ENCODE peak calls at places on chromosomes 13 and 19, in ten cellular contexts. J, L, A, R, G, T, M, Q, X and S are unnamed samples.

GRCh38 chr13:28355822-28356371 is 139.0 kb downstream of the FLT1 start:
- DNase-seq in J (no peak), L (no peak), A (peak), R (peak), G (no peak), T (no peak), M (no peak), Q (no peak), X (no peak), S (no peak)

GRCh38 chr19:12628040-12629022 is 17.6 kb downstream of the ZNF791 start:
- DNase-seq in J (no peak), L (no peak), A (no peak), R (no peak), G (no peak), T (no peak), M (no peak), Q (no peak), X (no peak), S (no peak)

GRCh38 chr19:10968527-10969081 is 7.8 kb downstream of the SMARCA4 start:
- DNase-seq in J (no peak), L (no peak), A (no peak), R (no peak), G (no peak), T (no peak), M (no peak), Q (no peak), X (no peak), S (no peak)

GRCh38 chr19:17091758-17092333 is 16.3 kb downstream of the MYO9B start:
- DNase-seq in J (no peak), L (no peak), A (no peak), R (peak), G (no peak), T (no peak), M (no peak), Q (peak), X (peak), S (no peak)

GRCh38 chr19:16025108-16026101 is 50.9 kb upstream of the TPM4 start:
- DNase-seq in J (no peak), L (no peak), A (peak), R (no peak), G (no peak), T (no peak), M (peak), Q (no peak), X (no peak), S (peak)

GRCh38 chr19:38276942-38277517 is 12.7 kb downstream of the SPINT2 start:
- DNase-seq in J (no peak), L (no peak), A (no peak), R (no peak), G (no peak), T (no peak), M (no peak), Q (no peak), X (no peak), S (no peak)

GRCh38 chr13:43939149-43939548 is 59.4 kb downstream of the LACC1 start:
- DNase-seq in J (no peak), L (no peak), A (no peak), R (no peak), G (no peak), T (no peak), M (no peak), Q (peak), X (no peak), S (no peak)

GRCh38 chr19:10105241-10106099 is 692 bp upstream of the PPAN start:
- DNase-seq in J (no peak), L (no peak), A (no peak), R (peak), G (no peak), T (no peak), M (no peak), Q (no peak), X (peak), S (no peak)

GRCh38 chr13:89783221-89783755 is 1564.2 kb upstream of the MIR17HG start:
- DNase-seq in J (no peak), L (no peak), A (no peak), R (no peak), G (no peak), T (no peak), M (no peak), Q (no peak), X (no peak), S (no peak)

GRCh38 chr13:110326263-110326904 is 19.3 kb downstream of the COL4A2 start:
- DNase-seq in J (no peak), L (no peak), A (no peak), R (no peak), G (no peak), T (no peak), M (no peak), Q (no peak), X (no peak), S (no peak)

GRCh38 chr19:20039203-20039723 is at the start of gene ZNF682:
- DNase-seq in J (peak), L (peak), A (no peak), R (peak), G (peak), T (peak), M (no peak), Q (peak), X (peak), S (no peak)

GRCh38 chr19:19628499-19629134 is 597 bp upstream of the LPAR2 start:
- DNase-seq in J (no peak), L (no peak), A (no peak), R (peak), G (no peak), T (peak), M (peak), Q (peak), X (peak), S (peak)

GRCh38 chr19:40381321-40381720 is 8.7 kb downstream of the HIPK4 start:
- DNase-seq in J (no peak), L (no peak), A (no peak), R (no peak), G (no peak), T (no peak), M (no peak), Q (no peak), X (no peak), S (no peak)

GRCh38 chr19:32876919-32877285 is 7.3 kb upstream of the SLC7A9 start:
- DNase-seq in J (no peak), L (no peak), A (peak), R (no peak), G (no peak), T (no peak), M (no peak), Q (no peak), X (no peak), S (peak)

GRCh38 chr13:60244381-60244780 is 80.7 kb upstream of the DIAPH3 start:
- DNase-seq in J (no peak), L (no peak), A (no peak), R (no peak), G (no peak), T (no peak), M (no peak), Q (no peak), X (no peak), S (no peak)

GRCh38 chr13:40682449-40683240 is 16.2 kb upstream of the FOXO1 start:
- DNase-seq in J (no peak), L (no peak), A (peak), R (peak), G (peak), T (no peak), M (no peak), Q (no peak), X (no peak), S (peak)

GRCh38 chr19:41896581-41896942 is 13.6 kb downstream of the ARHGEF1 start:
- DNase-seq in J (no peak), L (no peak), A (no peak), R (no peak), G (no peak), T (no peak), M (no peak), Q (no peak), X (no peak), S (no peak)

GRCh38 chr13:105346141-105346766 is 1189.2 kb downstream of the EFNB2 start:
- DNase-seq in J (no peak), L (no peak), A (peak), R (no peak), G (no peak), T (no peak), M (peak), Q (no peak), X (no peak), S (peak)

GRCh38 chr19:50300814-50301606 is 28.2 kb downstream of the KCNC3 start:
- DNase-seq in J (no peak), L (no peak), A (peak), R (peak), G (no peak), T (no peak), M (peak), Q (no peak), X (no peak), S (no peak)

GRCh38 chr19:13621413-13621812 is 115.1 kb upstream of the CACNA1A start:
- DNase-seq in J (no peak), L (no peak), A (peak), R (peak), G (no peak), T (peak), M (peak), Q (no peak), X (no peak), S (no peak)

GRCh38 chr13:35954207-35954560 is 177.0 kb downstream of the DCLK1 start:
- DNase-seq in J (no peak), L (no peak), A (no peak), R (no peak), G (no peak), T (no peak), M (no peak), Q (no peak), X (no peak), S (no peak)

GRCh38 chr19:49638360-49638759 is 1.6 kb downstream of the RRAS start:
- DNase-seq in J (no peak), L (no peak), A (no peak), R (no peak), G (no peak), T (no peak), M (no peak), Q (no peak), X (no peak), S (no peak)

GRCh38 chr19:47719047-47719885 is 6.0 kb downstream of the EHD2 start:
- DNase-seq in J (no peak), L (peak), A (peak), R (no peak), G (no peak), T (peak), M (no peak), Q (peak), X (peak), S (peak)

GRCh38 chr13:106182404-106182803 is 353.1 kb downstream of the EFNB2 start:
- DNase-seq in J (no peak), L (no peak), A (peak), R (no peak), G (no peak), T (no peak), M (peak), Q (no peak), X (no peak), S (peak)

GRCh38 chr19:10922638-10923014 is 5.8 kb downstream of the YIPF2 start:
- DNase-seq in J (no peak), L (no peak), A (no peak), R (no peak), G (no peak), T (no peak), M (no peak), Q (no peak), X (no peak), S (no peak)

GRCh38 chr19:42270346-42271044 is 1.4 kb downstream of the CIC start:
- DNase-seq in J (peak), L (peak), A (peak), R (peak), G (peak), T (peak), M (no peak), Q (no peak), X (peak), S (peak)

GRCh38 chr19:51594774-51595109 is 23.7 kb downstream of the ZNF175 start:
- DNase-seq in J (no peak), L (no peak), A (no peak), R (no peak), G (no peak), T (no peak), M (no peak), Q (no peak), X (no peak), S (no peak)

GRCh38 chr19:17351815-17352435 is 14.6 kb downstream of the GTPBP3 start:
- DNase-seq in J (no peak), L (no peak), A (no peak), R (no peak), G (no peak), T (no peak), M (no peak), Q (no peak), X (no peak), S (no peak)

GRCh38 chr19:58569943-58570670 is 3.0 kb downstream of the MZF1 start:
- DNase-seq in J (no peak), L (no peak), A (no peak), R (no peak), G (no peak), T (peak), M (no peak), Q (no peak), X (peak), S (no peak)

GRCh38 chr13:40668335-40668734 is 1.9 kb upstream of the FOXO1 start:
- DNase-seq in J (no peak), L (no peak), A (no peak), R (peak), G (peak), T (peak), M (no peak), Q (peak), X (no peak), S (peak)

GRCh38 chr19:46578450-46578849 is 22.7 kb upstream of the CALM3 start:
- DNase-seq in J (no peak), L (no peak), A (no peak), R (no peak), G (no peak), T (no peak), M (no peak), Q (no peak), X (no peak), S (no peak)

GRCh38 chr13:51479199-51479523 is 26.3 kb upstream of the INTS6 start:
- DNase-seq in J (no peak), L (no peak), A (peak), R (no peak), G (no peak), T (no peak), M (no peak), Q (no peak), X (no peak), S (no peak)

GRCh38 chr13:71879129-71879535 is 12.1 kb upstream of the DACH1 start:
- DNase-seq in J (no peak), L (no peak), A (peak), R (peak), G (no peak), T (no peak), M (peak), Q (peak), X (no peak), S (peak)